ENCODE peak calls at places on chromosomes 13 and 19, in nine cellular contexts. M is lung, B is AG09319, Y is GM12865, G is WERI-Rb-1, I is IMR-90, R is brain microvascular endothelial cell, W is astrocyte of the spinal cord, D is tibial artery. Q is an unnamed sample.

GRCh38 chr13:29740961-29741360 is 109.5 kb downstream of the UBL3 start:
- DNase-seq in D (no peak), B (no peak), M (no peak), W (no peak), G (no peak), Y (no peak), I (no peak), R (no peak), Q (no peak)

GRCh38 chr19:48370955-48371354 is 6.8 kb downstream of the SYNGR4 start:
- DNase-seq in R (no peak), Y (no peak), D (no peak), G (no peak), M (no peak), I (no peak), W (no peak), B (no peak), Q (no peak)

GRCh38 chr13:76383671-76384461 is 502.3 kb downstream of the KCTD12 start:
- DNase-seq in W (peak; percentile 97), I (peak; percentile 94), D (no peak), Y (no peak), G (no peak), M (peak; percentile 58), B (peak; percentile 80), R (peak; percentile 92), Q (peak; percentile 58)

GRCh38 chr19:31693131-31693700 is 344.0 kb upstream of the TSHZ3 start:
- DNase-seq in D (no peak), I (no peak), W (no peak), B (no peak), Y (no peak), G (peak; percentile 40), M (peak; percentile 17), R (no peak), Q (no peak)

GRCh38 chr19:16161848-16162247 is 11.5 kb downstream of the CIB3 start:
- DNase-seq in Y (no peak), M (no peak), W (peak; percentile 83), D (no peak), G (no peak), B (peak; percentile 16), R (peak; percentile 85), I (peak; percentile 85), Q (peak; percentile 97)

GRCh38 chr19:33416307-33417215 is 43.1 kb downstream of the CEBPG start:
- DNase-seq in Y (peak; percentile 66), B (no peak), D (no peak), I (peak; percentile 68), W (peak; percentile 65), G (peak; percentile 86), M (peak; percentile 48), R (peak; percentile 66), Q (peak; percentile 32)

GRCh38 chr13:33194820-33195692 is 90.5 kb downstream of the STARD13 start:
- DNase-seq in D (no peak), Y (peak; percentile 98), R (peak; percentile 99), B (peak; percentile 82), M (no peak), G (no peak), W (peak; percentile 97), I (peak; percentile 96), Q (no peak)

GRCh38 chr19:17148130-17148529 is 67.0 kb upstream of the USE1 start:
- DNase-seq in G (no peak), M (no peak), W (no peak), R (no peak), D (no peak), Y (no peak), I (no peak), B (no peak), Q (no peak)

GRCh38 chr19:34556500-34556899 is 74.9 kb downstream of the WTIP start:
- DNase-seq in I (no peak), Y (no peak), M (no peak), B (no peak), G (peak; percentile 56), R (peak; percentile 34), W (no peak), D (no peak), Q (no peak)

GRCh38 chr13:34207872-34208271 is 389.9 kb downstream of the RFC3 start:
- DNase-seq in G (no peak), R (no peak), B (no peak), Y (no peak), D (no peak), I (peak; percentile 2), W (no peak), M (no peak), Q (no peak)

GRCh38 chr19:54114340-54114826 is 1.1 kb downstream of the TFPT start:
- DNase-seq in W (peak; percentile 20), M (peak; percentile 49), G (no peak), B (no peak), Y (peak; percentile 72), R (peak; percentile 36), D (no peak), I (peak; percentile 18), Q (no peak)

GRCh38 chr13:51714663-51715168 is 89.2 kb downstream of the DHRS12 start:
- DNase-seq in Y (peak; percentile 59), M (no peak), I (peak; percentile 89), G (no peak), B (no peak), R (peak; percentile 77), D (no peak), W (peak; percentile 64), Q (peak; percentile 98)

GRCh38 chr19:7944177-7944761 is 803 bp upstream of the TIMM44 start:
- DNase-seq in Y (peak; percentile 94), D (peak; percentile 89), I (peak; percentile 89), R (peak; percentile 92), M (peak; percentile 88), G (peak; percentile 86), B (peak; percentile 72), W (peak; percentile 91), Q (peak; percentile 84)

DNA sequence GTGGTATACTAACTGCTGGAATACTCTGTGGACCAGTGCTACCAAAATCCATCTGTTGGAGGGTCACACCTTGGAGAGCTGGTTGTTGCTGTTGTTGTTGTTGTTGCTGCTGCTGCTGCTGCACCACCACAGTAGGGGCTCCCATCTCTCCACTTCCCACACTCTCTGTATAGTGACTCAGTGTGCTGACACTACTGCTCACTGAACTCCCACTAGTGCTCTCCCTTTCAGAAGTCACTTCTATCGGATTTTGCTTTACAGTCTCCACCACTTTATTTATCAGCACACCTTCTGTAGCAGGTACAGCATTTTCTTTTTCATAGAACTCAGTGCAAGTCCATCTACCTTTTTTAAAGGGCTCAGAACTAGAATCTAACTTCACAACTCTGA is 1.7 kb downstream of the TSC22D1 start:
- DNase-seq in G (no peak), R (no peak), M (no peak), Y (no peak), D (no peak), B (no peak), I (peak; percentile 36), W (no peak), Q (no peak)
- TF ChIP-seq CTCF in G (no peak), R (no peak), M (no peak), Y (no peak), D (no peak), B (no peak), I (no peak), W (no peak), Q (no peak)

GRCh38 chr13:103898481-103898880 is 832.3 kb upstream of the SLC10A2 start:
- DNase-seq in R (no peak), I (no peak), B (no peak), D (no peak), G (peak; percentile 25), Y (no peak), M (no peak), W (no peak), Q (no peak)

DNA sequence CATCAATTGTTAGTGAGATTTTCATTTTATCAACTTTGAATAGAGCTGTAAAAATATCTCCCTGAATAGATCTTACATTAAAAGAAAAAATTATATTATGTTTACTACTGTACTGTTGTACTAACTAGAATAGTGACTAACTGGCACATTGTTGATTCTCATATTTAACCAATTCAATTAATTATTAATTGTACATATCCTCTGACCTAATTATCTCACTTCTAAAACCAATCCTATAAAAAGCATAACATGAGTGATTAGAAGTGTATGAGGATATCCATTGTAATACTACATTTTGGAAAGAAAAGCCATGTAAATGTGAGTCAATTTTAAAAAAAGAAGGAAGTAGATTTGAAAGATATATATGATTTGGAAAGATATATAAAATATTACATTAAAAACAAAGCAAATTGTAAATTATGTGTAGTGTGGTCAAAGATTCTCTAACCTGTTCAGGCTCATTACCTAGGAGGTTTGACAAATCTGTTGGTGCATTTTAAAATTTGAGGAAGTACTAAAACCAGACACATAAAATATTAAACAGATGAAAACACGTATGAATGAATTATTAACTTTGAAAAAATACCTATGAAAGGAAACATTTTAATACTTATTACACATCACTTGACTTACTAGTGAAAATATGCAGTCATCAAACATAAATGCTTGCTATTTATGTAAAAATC is 829.8 kb upstream of the SLC10A2 start:
- DNase-seq in M (no peak), B (no peak), R (no peak), I (no peak), G (no peak), D (no peak), Y (no peak), W (no peak), Q (no peak)
- TF ChIP-seq CTCF in M (no peak), B (no peak), R (no peak), I (no peak), G (no peak), D (no peak), Y (no peak), W (no peak), Q (no peak)

DNA sequence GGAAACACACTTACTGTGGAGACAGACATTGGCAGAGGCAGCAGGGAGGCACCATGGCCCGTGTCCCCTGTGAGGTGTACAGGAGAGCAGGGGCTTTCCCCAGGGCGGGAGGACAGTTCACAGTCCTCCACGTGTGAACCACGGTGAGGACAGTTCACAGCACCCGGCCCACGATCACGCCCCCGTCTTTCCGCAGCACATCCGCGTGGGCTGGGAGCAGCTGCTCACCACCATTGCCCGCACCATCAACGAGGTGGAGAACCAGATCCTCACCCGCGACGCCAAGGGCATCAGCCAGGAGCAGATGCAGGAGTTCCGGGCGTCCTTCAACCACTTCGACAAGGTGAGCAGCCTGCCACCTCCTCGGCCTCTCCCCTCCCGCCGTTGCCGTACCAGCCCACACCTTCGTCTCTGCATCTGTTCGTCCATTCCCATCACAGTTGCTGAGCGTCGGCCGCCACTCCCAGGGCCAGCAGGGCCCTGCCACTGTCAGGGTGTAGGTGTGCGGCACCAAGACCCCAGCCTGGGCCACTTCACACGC is 17.4 kb downstream of the CAPN12 start:
- DNase-seq in Y (no peak), G (no peak), D (no peak), M (no peak), R (no peak), B (no peak), I (no peak), W (no peak), Q (no peak)
- TF ChIP-seq CTCF in Y (no peak), G (no peak), D (no peak), M (no peak), R (no peak), B (no peak), I (no peak), W (no peak), Q (no peak)

DNA sequence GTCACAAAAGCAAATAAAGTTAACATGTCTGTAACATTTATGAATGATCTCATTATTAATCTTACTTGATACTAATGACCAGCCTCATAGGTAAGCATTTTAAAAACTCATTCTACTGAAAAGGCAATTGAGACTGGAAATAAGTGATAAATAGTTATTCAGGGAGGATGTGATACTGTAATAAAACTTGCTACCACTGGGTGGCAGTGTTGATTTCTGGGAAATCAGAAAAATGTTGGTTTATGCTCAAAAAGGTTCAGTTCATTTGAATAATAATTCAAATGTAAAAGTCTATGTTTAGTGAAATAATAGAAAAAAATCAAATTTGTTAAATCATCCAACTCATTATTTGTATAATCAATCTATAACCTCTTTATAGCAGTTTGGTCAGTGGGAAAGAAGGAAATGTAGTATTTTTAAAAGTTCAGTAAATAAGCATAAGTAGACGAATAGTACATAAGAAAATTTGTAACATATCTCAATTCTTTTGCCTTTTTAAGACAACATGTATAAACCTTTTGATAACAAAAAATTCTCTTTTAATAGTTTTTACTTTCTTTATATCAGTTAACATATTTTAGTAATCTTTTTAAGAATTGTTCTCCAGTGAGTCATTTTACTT is 9.6 kb downstream of the ABHD13 start:
- DNase-seq in I (peak; percentile 52), M (no peak), B (no peak), Y (peak; percentile 48), D (no peak), W (peak; percentile 53), R (peak; percentile 35), G (no peak), Q (no peak)
- TF ChIP-seq CTCF in I (peak; percentile 74), M (peak; percentile 57), B (peak; percentile 71), Y (peak; percentile 56), D (peak; percentile 57), W (peak; percentile 67), R (peak; percentile 34), G (peak; percentile 50), Q (peak; percentile 76)